ENCODE peak calls at places on chromosomes 5 and 9, in five cellular contexts. I is NCI-H82; C is germinal center; Z is fibroblast of the aortic adventitia; H is activated CD8-positive, alpha-beta memory T cell treated with anti-CD3 and anti-CD28 coated beads for 4 hours. E is an unnamed sample.

GRCh38 chr5:17021363-17021932 is 85.4 kb upstream of the MYO10 start:
- DNase-seq in I (no peak), C (no peak), Z (no peak), H (no peak), E (no peak)

GRCh38 chr5:159774476-159775031 is 141.7 kb upstream of the ADRA1B start:
- DNase-seq in I (no peak), C (no peak), Z (no peak), H (no peak), E (no peak)

GRCh38 chr9:4810565-4810964 is 17.8 kb downstream of the RCL1 start:
- DNase-seq in I (no peak), C (no peak), Z (no peak), H (no peak), E (no peak)

GRCh38 chr5:146336197-146336596 is 2.4 kb upstream of the POU4F3 start:
- DNase-seq in I (no peak), C (no peak), Z (no peak), H (no peak), E (no peak)

GRCh38 chr5:21646469-21646868 is 1206.7 kb downstream of the CDH12 start:
- DNase-seq in I (no peak), C (no peak), Z (no peak), H (no peak), E (no peak)

GRCh38 chr5:91477408-91477807 is 94.3 kb upstream of the ARRDC3 start:
- DNase-seq in I (no peak), C (no peak), Z (no peak), H (no peak), E (no peak)

GRCh38 chr5:96597441-96598020 is 64.6 kb upstream of the CAST start:
- DNase-seq in I (no peak), C (no peak), Z (peak), H (no peak), E (no peak)

GRCh38 chr9:94490465-94490864 is 64.4 kb upstream of the PCAT7 start:
- DNase-seq in I (no peak), C (no peak), Z (peak), H (no peak), E (no peak)

GRCh38 chr5:37738057-37738691 is 101.7 kb downstream of the GDNF start:
- DNase-seq in I (peak), C (no peak), Z (peak), H (no peak), E (peak)

GRCh38 chr9:37559855-37560592 is 16.2 kb downstream of the FBXO10 start:
- DNase-seq in I (no peak), C (no peak), Z (no peak), H (no peak), E (no peak)

GRCh38 chr9:33285502-33285901 is 4.8 kb upstream of the NFX1 start:
- DNase-seq in I (no peak), C (no peak), Z (no peak), H (no peak), E (no peak)

GRCh38 chr9:121498150-121498486 is 1.5 kb downstream of the GGTA1 start:
- DNase-seq in I (peak), C (peak), Z (peak), H (no peak), E (peak)

GRCh38 chr5:174413520-174414314 is 310.7 kb upstream of the MSX2 start:
- DNase-seq in I (no peak), C (no peak), Z (peak), H (no peak), E (no peak)

GRCh38 chr9:2163231-2163885 is 148.2 kb downstream of the SMARCA2 start:
- DNase-seq in I (no peak), C (no peak), Z (peak), H (no peak), E (no peak)

GRCh38 chr5:173197375-173197891 is 37.6 kb downstream of the NKX2-5 start:
- DNase-seq in I (no peak), C (no peak), Z (no peak), H (no peak), E (no peak)

GRCh38 chr9:97057651-97058050 is 18.7 kb upstream of the CTSV start:
- DNase-seq in I (no peak), C (no peak), Z (no peak), H (no peak), E (no peak)